ENCODE peak calls at places on chromosomes 16 and 17, in four cellular contexts. I is Kasumi-1; A is activated T-helper 1 cell treated with anti-CD3 and anti-CD28 coated beads, Interleukin-12 subunit alpha, Interleukin-12 subunit beta, Interleukin-2, Interleukin-4 antibody, amounts not matched to agents 30 ng/mL and 10 ng/mL and 1 ng/mL, durations not matched to agents 14 hours and 24 hours and 36 hours; C is neural progenitor cell. G is an unnamed sample.

GRCh38 chr16:84920333-84920732 is 91.0 kb downstream of the ZDHHC7 start:
- DNase-seq in I (no peak), A (no peak), C (no peak), G (no peak)

GRCh38 chr17:62892870-62893338 is 73.1 kb upstream of the TANC2 start:
- DNase-seq in I (peak), A (peak), C (no peak), G (no peak)

GRCh38 chr17:75831032-75831567 is 13.1 kb downstream of the UNC13D start:
- DNase-seq in I (no peak), A (no peak), C (no peak), G (no peak)

GRCh38 chr17:18158022-18158600 is 25.5 kb upstream of the ALKBH5 start:
- DNase-seq in I (no peak), A (peak), C (peak), G (no peak)

GRCh38 chr16:4052801-4053662 is 63.2 kb downstream of the ADCY9 start:
- DNase-seq in I (peak), A (no peak), C (no peak), G (peak)

GRCh38 chr17:77959216-77959925 is 868 bp downstream of the TNRC6C start:
- DNase-seq in I (no peak), A (peak), C (peak), G (peak)

GRCh38 chr16:70589998-70590471 is 56.3 kb upstream of the IL34 start:
- DNase-seq in I (no peak), A (no peak), C (no peak), G (no peak)

GRCh38 chr17:56028837-56029236 is 124.4 kb upstream of the ANKFN1 start:
- DNase-seq in I (no peak), A (no peak), C (no peak), G (no peak)

GRCh38 chr16:56583351-56583910 is 5.9 kb upstream of the MT3 start:
- DNase-seq in I (no peak), A (no peak), C (no peak), G (no peak)

GRCh38 chr17:73646409-73647305 is 2.4 kb upstream of the SDK2 start:
- DNase-seq in I (peak), A (no peak), C (peak), G (peak)

GRCh38 chr17:39634384-39634871 is 2.5 kb upstream of the STARD3 start:
- DNase-seq in I (peak), A (peak), C (peak), G (peak)

GRCh38 chr17:30532871-30533270 is 55.7 kb downstream of the GOSR1 start:
- DNase-seq in I (peak), A (no peak), C (no peak), G (no peak)